ENCODE peak calls at places on chromosomes 3 and 15, in four cellular contexts. D is WTC11, K is K562, H is HepG2. T is an unnamed sample.

GRCh38 chr15:33277689-33278088 is 33.1 kb upstream of the RYR3 start:
- DNase-seq in K (no peak), H (no peak), D (no peak), T (no peak)

GRCh38 chr3:97815149-97815917 is 6.5 kb upstream of the CRYBG3 start:
- DNase-seq in K (no peak), D (no peak), H (no peak), T (no peak)

GRCh38 chr3:169699070-169699469 is 35.6 kb upstream of the MECOM start:
- DNase-seq in H (no peak), D (no peak), K (no peak), T (no peak)

GRCh38 chr15:49242820-49243219 is 72.8 kb downstream of the GALK2 start:
- DNase-seq in K (no peak), D (no peak), H (no peak), T (no peak)

GRCh38 chr3:40079845-40080240 is 229.7 kb upstream of the EIF1B start:
- DNase-seq in D (no peak), K (no peak), H (no peak), T (no peak)

GRCh38 chr3:50166309-50167019 is 11.3 kb downstream of the SEMA3F start:
- DNase-seq in K (no peak), H (no peak), D (no peak), T (no peak)

GRCh38 chr15:60000824-60001641 is 3.1 kb upstream of the FOXB1 start:
- DNase-seq in D (no peak), K (no peak), H (no peak), T (no peak)

GRCh38 chr3:53570086-53570485 is 75.7 kb downstream of the CACNA1D start:
- DNase-seq in H (no peak), D (no peak), K (no peak), T (no peak)

GRCh38 chr15:36545451-36545992 is 33.9 kb upstream of the CDIN1 start:
- DNase-seq in H (no peak), D (no peak), K (no peak), T (no peak)

GRCh38 chr3:50624634-50625033 is 7.7 kb downstream of the MAPKAPK3 start:
- DNase-seq in H (peak; percentile 45), D (no peak), K (no peak), T (no peak)

GRCh38 chr3:87626471-87626995 is 350.1 kb upstream of the POU1F1 start:
- DNase-seq in D (no peak), K (no peak), H (no peak), T (no peak)

GRCh38 chr3:116302087-116302747 is 143.1 kb downstream of the LSAMP start:
- DNase-seq in H (no peak), D (no peak), K (no peak), T (no peak)

GRCh38 chr15:100454148-100454547 is 74.6 kb downstream of the CERS3 start:
- DNase-seq in K (no peak), D (no peak), H (no peak), T (no peak)

GRCh38 chr15:75420698-75421097 is 30.8 kb downstream of the SIN3A start:
- DNase-seq in D (no peak), K (no peak), H (no peak), T (no peak)

GRCh38 chr3:57060089-57060829 is at the start of gene SPATA12:
- DNase-seq in K (peak; percentile 43), H (peak; percentile 91), D (peak; percentile 72), T (no peak)

GRCh38 chr3:165903885-165904284 is 66.7 kb upstream of the BCHE start:
- DNase-seq in H (no peak), K (no peak), D (no peak), T (no peak)

GRCh38 chr3:190847423-190847822 is 15.1 kb downstream of the GMNC start:
- DNase-seq in D (no peak), K (no peak), H (no peak), T (no peak)

GRCh38 chr3:186986811-186987210 is 56.5 kb downstream of the ST6GAL1 start:
- DNase-seq in K (no peak), D (no peak), H (no peak), T (no peak)

GRCh38 chr15:62066663-62067447 is at the start of gene C2CD4A:
- DNase-seq in K (no peak), D (peak; percentile 88), H (peak; percentile 88), T (no peak)

GRCh38 chr15:89669941-89670340 is 9.2 kb downstream of the PLIN1 start:
- DNase-seq in D (no peak), H (no peak), K (no peak), T (no peak)

GRCh38 chr3:81666502-81667121 is 94.8 kb downstream of the GBE1 start:
- DNase-seq in D (no peak), K (no peak), H (no peak), T (no peak)

GRCh38 chr15:101805605-101806345 is 2.5 kb downstream of the OR4F6 start:
- DNase-seq in D (no peak), K (no peak), H (no peak), T (no peak)

GRCh38 chr3:60698117-60698516 is 553.1 kb downstream of the FHIT start:
- DNase-seq in H (no peak), K (no peak), D (no peak), T (no peak)

GRCh38 chr3:149860881-149861280 is 47.9 kb downstream of the RNF13 start:
- DNase-seq in K (no peak), D (no peak), H (no peak), T (no peak)

GRCh38 chr3:10508235-10508618 is 2.8 kb upstream of the ATP2B2 start:
- DNase-seq in H (peak; percentile 42), D (no peak), K (no peak), T (no peak)

GRCh38 chr3:155890671-155891190 is 20.3 kb downstream of the GMPS start:
- DNase-seq in K (peak; percentile 78), D (no peak), H (peak; percentile 13), T (no peak)

GRCh38 chr15:91908401-91908800 is 54.9 kb downstream of the SLCO3A1 start:
- DNase-seq in H (no peak), D (no peak), K (no peak), T (no peak)

GRCh38 chr3:18443670-18444596 is 18.8 kb upstream of the SATB1 start:
- DNase-seq in H (no peak), D (peak; percentile 67), K (no peak), T (no peak)

GRCh38 chr3:177358085-177358967 is 161.0 kb upstream of the TBL1XR1 start:
- DNase-seq in K (peak; percentile 66), H (peak; percentile 97), D (peak; percentile 36), T (peak; percentile 83)
- TF ChIP-seq CBFB in K (no peak), H (no peak), D (no peak), T (peak; percentile 63)

GRCh38 chr3:23372296-23372695 is 169.2 kb downstream of the UBE2E2 start:
- DNase-seq in D (no peak), H (no peak), K (no peak), T (no peak)
- TF ChIP-seq CBFB in D (no peak), H (no peak), K (no peak), T (no peak)

DNA sequence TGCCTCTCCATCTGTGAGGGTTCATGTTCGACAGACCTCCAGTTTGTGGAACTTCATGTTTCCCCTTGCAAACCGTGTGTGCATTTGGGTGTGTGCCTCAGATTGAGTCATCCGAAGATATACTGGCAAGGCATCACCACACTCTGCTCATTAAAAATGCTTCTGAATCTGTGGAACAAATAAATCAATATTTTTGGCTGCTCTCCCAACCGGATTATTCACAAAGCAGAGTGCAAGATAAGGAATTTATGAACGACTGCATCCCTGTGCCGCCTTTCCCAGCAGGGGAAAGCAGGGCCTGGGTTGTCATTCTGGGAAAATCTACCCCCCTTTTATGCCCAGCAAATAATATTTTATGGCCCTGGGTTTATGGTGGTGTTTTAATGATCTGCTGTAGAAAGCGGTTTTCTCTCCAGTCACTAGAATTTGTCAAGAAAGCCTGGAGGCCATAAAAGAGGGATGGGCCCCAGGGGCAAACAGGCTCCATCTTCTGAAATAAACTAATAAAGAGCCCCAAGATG is 4.2 kb upstream of the WNT5A start:
- DNase-seq in K (no peak), D (no peak), H (no peak), T (no peak)
- TF ChIP-seq CBFB in K (no peak), D (no peak), H (no peak), T (no peak)

DNA sequence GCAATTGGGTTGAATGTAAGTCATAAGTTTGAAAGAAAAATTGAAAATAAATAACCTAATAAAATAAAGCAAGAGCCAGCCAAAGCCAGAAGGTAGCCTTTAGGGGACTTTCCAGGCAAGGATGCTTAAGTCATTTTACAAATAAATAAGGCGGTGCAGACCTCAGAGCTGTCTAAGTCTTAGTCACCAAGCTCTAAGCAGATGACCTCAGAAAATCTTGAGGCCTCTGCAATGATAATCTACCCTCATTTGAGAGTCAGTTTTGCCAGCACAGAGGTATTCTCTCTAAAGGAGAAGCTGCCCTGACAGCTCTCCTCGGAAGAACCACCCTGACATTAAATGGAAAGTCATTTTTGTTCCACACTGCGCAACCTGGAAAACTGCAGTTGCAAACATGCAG is 113.9 kb downstream of the OXNAD1 start:
- DNase-seq in K (no peak), H (no peak), D (no peak), T (no peak)
- TF ChIP-seq CBFB in K (no peak), H (no peak), D (no peak), T (peak; percentile 70)

GRCh38 chr3:184241447-184242296 is 7.1 kb downstream of the ALG3 start:
- DNase-seq in D (peak; percentile 55), K (peak; percentile 65), H (peak; percentile 86), T (no peak)
- TF ChIP-seq CBFB in D (no peak), K (no peak), H (peak; percentile 86), T (no peak)

GRCh38 chr3:129644836-129645235 is 38.4 kb upstream of the PLXND1 start:
- DNase-seq in K (no peak), D (no peak), H (no peak), T (no peak)
- TF ChIP-seq CBFB in K (no peak), D (no peak), H (no peak), T (no peak)

GRCh38 chr3:179898024-179898423 is 138.7 kb downstream of the PEX5L start:
- DNase-seq in K (peak; percentile 73), D (peak; percentile 66), H (peak; percentile 23), T (no peak)
- TF ChIP-seq CBFB in K (no peak), D (no peak), H (no peak), T (no peak)

GRCh38 chr3:113629941-113630340 is 66.5 kb downstream of the USF3 start:
- DNase-seq in K (no peak), H (no peak), D (no peak), T (no peak)

GRCh38 chr3:113628316-113628715 is 68.1 kb downstream of the USF3 start:
- DNase-seq in H (no peak), K (no peak), D (no peak), T (no peak)

GRCh38 chr3:113626513-113627371 is 69.7 kb downstream of the USF3 start:
- DNase-seq in K (peak; percentile 37), D (peak; percentile 76), H (peak; percentile 61), T (no peak)

GRCh38 chr3:113631143-113631542 is 65.3 kb downstream of the USF3 start:
- DNase-seq in D (no peak), H (no peak), K (no peak), T (no peak)

DNA sequence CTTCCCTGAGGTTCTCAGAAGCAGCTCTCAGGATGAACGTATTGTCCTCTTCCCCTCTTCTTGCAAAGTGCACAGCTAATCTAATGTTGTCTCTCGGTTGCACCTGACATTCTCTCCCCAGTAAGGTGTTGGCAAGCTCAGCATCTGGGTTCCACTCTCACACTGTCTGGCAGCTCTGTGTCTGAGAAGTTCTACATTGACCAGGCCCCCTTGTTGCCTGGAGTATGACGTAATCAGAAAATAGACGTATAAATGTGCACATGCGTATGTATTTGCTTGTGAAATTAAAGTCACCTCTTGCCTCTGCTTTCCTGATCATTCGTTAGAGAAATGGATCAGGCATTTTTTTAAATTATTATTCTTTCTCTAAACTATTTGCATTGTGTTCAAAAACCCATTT is 67.7 kb downstream of the USF3 start:
- DNase-seq in H (no peak), K (no peak), D (no peak), T (no peak)
- TF ChIP-seq CBFB in H (no peak), K (no peak), D (no peak), T (no peak)

GRCh38 chr3:197417451-197417850 is 119.0 kb upstream of the DLG1 start:
- DNase-seq in D (no peak), H (no peak), K (no peak), T (no peak)
- TF ChIP-seq CBFB in D (no peak), H (no peak), K (no peak), T (no peak)

T was measured in GM12878.